ENCODE peak calls at places on chromosome 11, in four cellular contexts. X, F, I and L are unnamed samples.
A peak's percentile ranks its signal among the peaks of the same experiment; 100 is the strongest.

GRCh38 chr11:57155838-57156583 is 25.7 kb upstream of the LRRC55 start:
- DNase-seq in X (no peak), F (no peak), I (no peak), L (no peak)

GRCh38 chr11:125343732-125344131 is 152.3 kb downstream of the FEZ1 start:
- DNase-seq in X (no peak), F (no peak), I (no peak), L (no peak)

GRCh38 chr11:94794287-94795168 is 26.4 kb downstream of the AMOTL1 start:
- DNase-seq in X (no peak), F (no peak), I (no peak), L (no peak)

GRCh38 chr11:78957481-78958245 is 383.0 kb upstream of the NARS2 start:
- DNase-seq in X (no peak), F (no peak), I (no peak), L (no peak)

GRCh38 chr11:126809514-126810289 is 190.9 kb downstream of the KIRREL3 start:
- DNase-seq in X (no peak), F (no peak), I (no peak), L (no peak)

GRCh38 chr11:82960779-82961143 is 59.2 kb downstream of the DDIAS start:
- DNase-seq in X (no peak), F (no peak), I (no peak), L (no peak)

GRCh38 chr11:75513250-75513649 is 12.5 kb downstream of the GDPD5 start:
- DNase-seq in X (no peak), F (no peak), I (no peak), L (no peak)

GRCh38 chr11:67306769-67307544 is 3.6 kb downstream of the SSH3 start:
- DNase-seq in X (no peak), F (no peak), I (no peak), L (no peak)

GRCh38 chr11:33268945-33269567 is 11.9 kb downstream of the HIPK3 start:
- DNase-seq in X (no peak), F (no peak), I (no peak), L (no peak)

GRCh38 chr11:89443366-89444303 is 47.5 kb downstream of the NOX4 start:
- DNase-seq in X (no peak), F (no peak), I (no peak), L (no peak)

GRCh38 chr11:75966546-75967287 is 151.7 kb downstream of the UVRAG start:
- DNase-seq in X (no peak), F (no peak), I (no peak), L (peak; percentile 4)

GRCh38 chr11:40513281-40513680 is 946.2 kb downstream of the LRRC4C start:
- DNase-seq in X (no peak), F (no peak), I (no peak), L (no peak)

GRCh38 chr11:126927628-126928027 is 72.9 kb downstream of the KIRREL3 start:
- DNase-seq in X (no peak), F (no peak), I (no peak), L (no peak)

GRCh38 chr11:43687120-43687791 is 6.7 kb downstream of the HSD17B12 start:
- DNase-seq in X (no peak), F (no peak), I (no peak), L (no peak)

GRCh38 chr11:68890490-68891231 is 13.0 kb downstream of the MRPL21 start:
- DNase-seq in X (peak; percentile 43), F (no peak), I (no peak), L (no peak)

GRCh38 chr11:83895516-83895915 is 609.3 kb upstream of the CCDC90B start:
- DNase-seq in X (no peak), F (no peak), I (no peak), L (no peak)

GRCh38 chr11:130508913-130509312 is 60.5 kb downstream of the ADAMTS15 start:
- DNase-seq in X (no peak), F (no peak), I (no peak), L (no peak)

GRCh38 chr11:111376453-111376871 is 2.6 kb downstream of the POU2AF1 start:
- DNase-seq in X (no peak), F (no peak), I (no peak), L (no peak)

GRCh38 chr11:87460842-87461637 is 423.3 kb downstream of the TMEM135 start:
- DNase-seq in X (no peak), F (no peak), I (no peak), L (no peak)

GRCh38 chr11:88305430-88305829 is 32.1 kb downstream of the CTSC start:
- DNase-seq in X (no peak), F (no peak), I (no peak), L (no peak)

DNA sequence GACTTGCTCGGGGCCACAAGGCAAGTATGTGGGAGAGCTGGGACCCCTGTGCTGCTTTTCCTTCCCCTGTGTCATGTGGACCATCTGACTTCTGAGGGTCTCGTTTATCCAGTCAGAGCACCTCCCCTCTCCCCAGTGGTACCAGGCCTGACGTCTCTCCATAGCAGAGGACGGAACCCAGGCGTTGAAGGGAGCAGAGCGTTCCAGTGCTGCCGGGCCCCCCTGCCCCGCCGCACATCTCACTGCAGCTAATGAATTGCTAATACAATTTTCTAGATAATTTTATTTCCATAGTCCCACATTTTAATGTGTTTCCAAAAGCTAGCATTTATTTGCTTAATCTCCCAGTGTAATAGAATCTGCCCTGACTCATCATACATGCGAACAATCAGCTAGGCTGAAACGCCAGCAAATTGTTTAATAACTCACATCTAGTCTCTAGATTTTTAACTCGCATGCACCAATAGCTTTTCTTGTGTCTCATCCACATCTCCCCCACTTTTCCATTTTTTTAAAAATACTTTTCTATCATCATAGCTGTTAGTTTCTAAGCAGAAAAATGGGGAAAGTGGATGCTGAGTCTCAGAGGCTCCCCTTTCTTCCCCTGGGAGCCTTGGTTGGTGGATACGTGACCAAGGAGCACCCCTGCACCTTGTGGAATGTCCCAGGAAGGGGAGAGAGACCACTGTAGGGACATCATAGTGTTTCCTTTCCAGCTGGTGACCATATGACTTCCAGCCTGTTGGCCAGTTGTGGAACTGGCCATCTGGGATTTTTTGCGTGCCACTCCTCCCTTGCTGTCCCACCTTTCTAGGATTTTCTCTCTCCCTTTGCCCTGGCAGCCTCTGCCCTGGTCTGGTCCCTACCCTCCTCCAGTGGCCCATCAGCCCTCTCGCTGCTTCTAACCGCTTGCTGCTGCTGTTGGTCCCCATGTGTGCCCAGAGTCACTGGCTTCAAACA is 58.6 kb upstream of the NNMT start:
- DNase-seq in X (no peak), F (no peak), I (no peak), L (no peak)
- TF ChIP-seq SPI1 in X (no peak), F (no peak), I (no peak), L (no peak)

GRCh38 chr11:11580831-11581492 is 40.8 kb downstream of the GALNT18 start:
- DNase-seq in X (no peak), F (no peak), I (no peak), L (no peak)
- TF ChIP-seq SPI1 in X (no peak), F (no peak), I (no peak), L (no peak)

DNA sequence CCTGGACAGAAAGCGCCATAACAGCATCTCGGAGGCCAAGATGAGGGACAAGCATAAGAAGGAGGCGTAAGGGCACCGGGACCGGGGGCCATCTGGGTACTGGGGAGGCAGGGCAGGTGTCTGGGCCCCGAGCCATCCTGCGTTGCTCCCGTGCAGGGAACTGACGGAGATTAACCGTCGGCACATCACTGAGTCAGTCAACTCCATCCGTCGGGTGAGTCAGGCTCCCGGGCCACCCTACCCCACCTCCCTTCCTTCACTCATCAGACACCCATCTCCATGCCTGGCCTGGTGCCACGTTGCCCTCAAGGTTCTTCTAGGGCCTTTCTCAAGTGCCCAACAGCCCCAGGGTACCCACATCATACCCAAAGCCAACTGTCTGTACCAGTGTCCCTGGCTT is 15.0 kb downstream of the PLCB3 start:
- DNase-seq in X (no peak), F (no peak), I (no peak), L (no peak)
- TF ChIP-seq SPI1 in X (no peak), F (no peak), I (no peak), L (no peak)

GRCh38 chr11:58330861-58331260 is 28.0 kb downstream of the OR5B17 start:
- DNase-seq in X (no peak), F (no peak), I (no peak), L (no peak)

GRCh38 chr11:58334708-58335107 is 24.2 kb downstream of the OR5B17 start:
- DNase-seq in X (no peak), F (no peak), I (no peak), L (no peak)
- TF ChIP-seq SPI1 in X (no peak), F (no peak), I (no peak), L (no peak)

GRCh38 chr11:70397983-70398833 is at the start of gene CTTN:
- DNase-seq in X (peak; percentile 82), F (peak; percentile 98), I (peak; percentile 24), L (peak; percentile 84)
- TF ChIP-seq SPI1 in X (peak; percentile 81), F (peak; percentile 69), I (peak; percentile 49), L (peak; percentile 57)

GRCh38 chr11:106395716-106396349 is 318.4 kb downstream of the AASDHPPT start:
- DNase-seq in X (no peak), F (no peak), I (no peak), L (no peak)
- TF ChIP-seq SPI1 in X (no peak), F (no peak), I (no peak), L (no peak)